ENCODE peak calls at places on chromosomes 4 and X, in five cellular contexts. P is right atrium auricular region, O is coronary artery, N is fibroblast of mammary gland, S is OCI-LY7. R is an unnamed sample.
A peak's percentile ranks its signal among the peaks of the same experiment; 100 is the strongest.

GRCh38 chr4:152515678-152516077 is 20.2 kb downstream of the FBXW7 start:
- DNase-seq in S (no peak), N (peak; percentile 66), O (no peak), P (no peak), R (peak; percentile 40)

GRCh38 chr4:48756689-48757220 is 23.3 kb downstream of the FRYL start:
- DNase-seq in S (no peak), P (no peak), O (no peak), N (peak; percentile 22), R (peak; percentile 21)

GRCh38 chr4:3437582-3437936 is 4.2 kb upstream of the HGFAC start:
- DNase-seq in S (no peak), N (no peak), O (no peak), P (no peak), R (no peak)

GRCh38 chr4:10022346-10023049 is 1.2 kb upstream of the SLC2A9 start:
- DNase-seq in O (no peak), S (no peak), N (no peak), P (no peak), R (no peak)

GRCh38 chrX:2447484-2447883 is 53.3 kb downstream of the DHRSX start:
- DNase-seq in P (no peak), S (no peak), O (no peak), N (no peak), R (no peak)

GRCh38 chr4:101081695-101082369 is 265.5 kb downstream of the PPP3CA start:
- DNase-seq in P (no peak), S (no peak), N (no peak), O (no peak), R (no peak)

GRCh38 chr4:12595489-12595888 is 888.7 kb downstream of the RAB28 start:
- DNase-seq in S (no peak), N (no peak), P (no peak), O (no peak), R (no peak)

GRCh38 chrX:40880712-40881111 is 145.4 kb upstream of the MED14 start:
- DNase-seq in S (no peak), O (no peak), P (no peak), N (no peak), R (no peak)

GRCh38 chr4:112086036-112086434 is 59.2 kb upstream of the FAM241A start:
- DNase-seq in O (no peak), P (no peak), S (no peak), N (no peak), R (no peak)

GRCh38 chrX:34426334-34426733 is 230.8 kb downstream of the TMEM47 start:
- DNase-seq in O (no peak), S (no peak), N (no peak), P (no peak), R (peak; percentile 9)

GRCh38 chrX:50967734-50968133 is 57.2 kb downstream of the BMP15 start:
- DNase-seq in N (peak; percentile 35), O (no peak), S (no peak), P (no peak), R (no peak)

GRCh38 chr4:80226091-80226490 is 28.8 kb downstream of the PRDM8 start:
- DNase-seq in O (no peak), S (no peak), P (no peak), N (peak; percentile 50), R (no peak)

GRCh38 chr4:62053974-62054373 is 853.8 kb downstream of the ADGRL3 start:
- DNase-seq in N (no peak), P (no peak), S (no peak), O (no peak), R (no peak)

GRCh38 chr4:76199664-76200211 is 13.9 kb downstream of the SCARB2 start:
- DNase-seq in N (no peak), S (peak; percentile 76), P (no peak), O (no peak), R (peak; percentile 33)

GRCh38 chr4:47704693-47705325 is 133.1 kb downstream of the CORIN start:
- DNase-seq in P (no peak), S (peak; percentile 46), O (no peak), N (peak; percentile 46), R (peak; percentile 35)

GRCh38 chr4:154332681-154333421 is 158.7 kb downstream of the DCHS2 start:
- DNase-seq in S (no peak), N (peak; percentile 30), O (no peak), P (no peak), R (peak; percentile 9)

GRCh38 chr4:1082215-1083182 is 30.9 kb downstream of the RNF212 start:
- DNase-seq in O (no peak), P (peak; percentile 82), S (no peak), N (peak; percentile 82), R (peak; percentile 44)

GRCh38 chrX:11386001-11386523 is 92.8 kb downstream of the AMELX start:
- DNase-seq in N (peak; percentile 86), S (no peak), P (no peak), O (no peak), R (peak; percentile 24)

GRCh38 chr4:41613362-41613761 is 75.4 kb downstream of the LIMCH1 start:
- DNase-seq in O (no peak), N (no peak), P (no peak), S (no peak), R (no peak)

GRCh38 chr4:97498875-97499274 is 644.4 kb downstream of the STPG2 start:
- DNase-seq in N (peak; percentile 76), P (no peak), O (no peak), S (no peak), R (peak; percentile 56)

GRCh38 chr4:26031704-26032103 is 117.7 kb downstream of the SMIM20 start:
- DNase-seq in S (no peak), O (no peak), P (no peak), N (no peak), R (no peak)

GRCh38 chr4:338759-339097 is 1.1 kb downstream of the ZNF141 start:
- DNase-seq in P (no peak), S (no peak), N (peak; percentile 3), O (no peak), R (no peak)

GRCh38 chrX:4243759-4244158 is 530.3 kb upstream of the PRKX start:
- DNase-seq in N (no peak), S (no peak), P (no peak), O (no peak), R (no peak)

GRCh38 chrX:24372021-24372763 is 11.8 kb downstream of the SUPT20HL1 start:
- DNase-seq in P (no peak), O (no peak), N (no peak), S (no peak), R (no peak)

GRCh38 chrX:47311857-47312774 is 58.3 kb upstream of the ZNF157 start:
- DNase-seq in N (peak; percentile 79), O (no peak), S (peak; percentile 48), P (no peak), R (peak; percentile 42)

GRCh38 chrX:9644335-9644734 is 121.3 kb downstream of the GPR143 start:
- DNase-seq in O (no peak), N (no peak), S (no peak), P (no peak), R (no peak)

GRCh38 chr4:172786039-172786792 is 382.4 kb upstream of the GALNT7 start:
- DNase-seq in N (peak; percentile 18), S (no peak), O (no peak), P (no peak), R (no peak)

GRCh38 chr4:135365065-135365464 is 1163.5 kb upstream of the PABPC4L start:
- DNase-seq in N (no peak), P (no peak), O (no peak), S (no peak), R (no peak)

GRCh38 chrX:138845791-138846190 is 134.3 kb upstream of the FGF13 start:
- DNase-seq in N (no peak), O (no peak), S (no peak), P (no peak), R (no peak)

GRCh38 chrX:86192827-86193226 is 44.6 kb downstream of the DACH2 start:
- DNase-seq in O (no peak), N (no peak), S (no peak), P (no peak), R (no peak)
- TF ChIP-seq CTCF in O (no peak), N (no peak), S (no peak), P (no peak), R (no peak)

GRCh38 chr4:114284629-114285028 is 305.2 kb upstream of the ARSJ start:
- DNase-seq in S (no peak), P (no peak), N (no peak), O (no peak), R (no peak)
- TF ChIP-seq CTCF in S (no peak), P (no peak), N (no peak), O (no peak), R (no peak)

DNA sequence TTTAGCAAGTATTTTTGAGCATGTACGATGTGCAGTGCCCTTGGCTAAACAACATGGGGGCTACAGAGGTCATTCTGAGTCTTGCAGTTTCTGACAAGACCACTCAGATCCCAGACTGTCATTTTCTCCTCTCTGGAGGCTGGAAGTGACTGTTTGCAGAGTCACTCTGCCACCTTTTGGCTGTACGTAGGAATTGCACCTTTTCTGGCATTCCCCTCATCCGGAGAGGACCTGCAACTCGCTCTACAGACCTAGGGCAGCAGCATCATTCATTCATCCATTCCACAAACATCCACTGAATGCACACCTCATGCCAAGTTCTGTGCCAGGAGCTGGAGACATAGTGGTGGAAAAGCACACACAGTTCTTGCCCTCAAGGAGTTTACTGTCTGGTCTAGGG is 160.4 kb upstream of the GPR101 start:
- DNase-seq in S (peak; percentile 0), O (no peak), N (peak; percentile 18), P (no peak), R (peak; percentile 5)
- TF ChIP-seq CTCF in S (peak; percentile 57), O (no peak), N (peak; percentile 51), P (no peak), R (peak; percentile 20)

GRCh38 chrX:66731398-66731797 is 92.5 kb upstream of the EDA2R start:
- DNase-seq in N (peak; percentile 68), S (peak; percentile 45), O (no peak), P (no peak), R (peak; percentile 16)
- TF ChIP-seq CTCF in N (peak; percentile 47), S (peak; percentile 69), O (no peak), P (no peak), R (peak; percentile 11)